ENCODE peak calls at places on chromosome 19, in four cellular contexts. N is hippocampal formation, M is occipital lobe, R is GM03348. G is an unnamed sample.

GRCh38 chr19:35354898-35355297 is 3.4 kb upstream of the FFAR3 start:
- DNase-seq in R (no peak), M (no peak), N (no peak), G (no peak)

GRCh38 chr19:51520710-51521109 is 10.8 kb downstream of the SIGLEC6 start:
- DNase-seq in N (no peak), R (no peak), M (no peak), G (no peak)

GRCh38 chr19:47221890-47222289 is 9.1 kb downstream of the BBC3 start:
- DNase-seq in N (no peak), M (no peak), R (no peak), G (no peak)

GRCh38 chr19:33727331-33728028 is 69.2 kb upstream of the KCTD15 start:
- DNase-seq in R (no peak), M (no peak), N (no peak), G (no peak)

GRCh38 chr19:35731779-35732405 is 10.4 kb downstream of the IGFLR1 start:
- DNase-seq in M (no peak), R (no peak), N (no peak), G (no peak)

GRCh38 chr19:16896913-16897571 is 8.2 kb downstream of the F2RL3 start:
- DNase-seq in M (peak; percentile 65), R (peak; percentile 96), N (peak; percentile 73), G (peak; percentile 95)

GRCh38 chr19:17867087-17867486 is 4.7 kb upstream of the SLC5A5 start:
- DNase-seq in M (no peak), N (no peak), R (no peak), G (no peak)

GRCh38 chr19:2121416-2122051 is 24.8 kb downstream of the IZUMO4 start:
- DNase-seq in N (no peak), M (no peak), R (no peak), G (no peak)

GRCh38 chr19:2372076-2372612 is 12.1 kb downstream of the TMPRSS9 start:
- DNase-seq in N (no peak), M (no peak), R (no peak), G (no peak)

G was measured in left cardiac atrium.